ENCODE peak calls at places on chromosomes 11 and 22, in nine cellular contexts. N is stomach; W is chondrocyte; Q is AG10803; U is hippocampal formation; V is stimulated activated CD4-positive, alpha-beta T cell treated with anti-CD3 and anti-CD28 coated beads, Interleukin-2, amount 100 ng/mL, for 48 hours; R is MV-4-11; C is pulmonary artery endothelial cell; M is bronchial epithelial cell. P is an unnamed sample.

GRCh38 chr22:20857838-20858614 is 585 bp downstream of the PI4KA start:
- DNase-seq in N (peak), W (peak), Q (peak), U (peak), V (peak), R (peak), C (peak), M (peak), P (peak)

GRCh38 chr22:41352058-41352457 is 29.7 kb upstream of the TEF start:
- DNase-seq in N (no peak), W (no peak), Q (peak), U (no peak), V (no peak), R (peak), C (no peak), M (peak), P (no peak)

GRCh38 chr22:43811777-43812148 is 342 bp downstream of the EFCAB6 start:
- DNase-seq in N (no peak), W (no peak), Q (peak), U (no peak), V (no peak), R (no peak), C (no peak), M (peak), P (no peak)

GRCh38 chr22:46810856-46811786 is 48.7 kb downstream of the TBC1D22A start:
- DNase-seq in N (peak), W (no peak), Q (no peak), U (no peak), V (no peak), R (no peak), C (no peak), M (no peak), P (no peak)

GRCh38 chr11:116981216-116981887 is 116.9 kb downstream of the SIK3 start:
- DNase-seq in N (no peak), W (no peak), Q (peak), U (no peak), V (no peak), R (peak), C (no peak), M (no peak), P (no peak)

GRCh38 chr11:121669422-121669821 is 216.7 kb upstream of the SORL1-AS1 start:
- DNase-seq in N (no peak), W (no peak), Q (no peak), U (no peak), V (no peak), R (no peak), C (no peak), M (no peak), P (no peak)

GRCh38 chr11:103927535-103927934 is 108.9 kb upstream of the DDI1 start:
- DNase-seq in N (no peak), W (no peak), Q (peak), U (no peak), V (no peak), R (peak), C (no peak), M (peak), P (no peak)

GRCh38 chr11:116446542-116446941 is 326.2 kb downstream of the BUD13 start:
- DNase-seq in N (no peak), W (no peak), Q (no peak), U (no peak), V (no peak), R (no peak), C (no peak), M (no peak), P (no peak)

GRCh38 chr22:25137577-25138525 is 61.8 kb upstream of the CRYBB3 start:
- DNase-seq in N (peak), W (no peak), Q (no peak), U (no peak), V (no peak), R (no peak), C (no peak), M (peak), P (no peak)

GRCh38 chr22:44939451-44939850 is 70.4 kb downstream of the PHF21B start:
- DNase-seq in N (no peak), W (no peak), Q (no peak), U (no peak), V (no peak), R (no peak), C (no peak), M (no peak), P (no peak)

GRCh38 chr11:11476499-11476898 is 123.4 kb upstream of the CSNK2A3 start:
- DNase-seq in N (no peak), W (no peak), Q (no peak), U (no peak), V (no peak), R (no peak), C (no peak), M (peak), P (no peak)

GRCh38 chr11:68038718-68039525 is at the start of gene TCIRG1:
- DNase-seq in N (peak), W (peak), Q (peak), U (peak), V (peak), R (peak), C (peak), M (peak), P (peak)

GRCh38 chr11:77127969-77128691 is at the start of gene MYO7A:
- DNase-seq in N (peak), W (peak), Q (no peak), U (peak), V (no peak), R (no peak), C (no peak), M (no peak), P (no peak)

GRCh38 chr22:35575116-35575748 is 34.6 kb downstream of the RASD2 start:
- DNase-seq in N (no peak), W (no peak), Q (no peak), U (no peak), V (no peak), R (no peak), C (no peak), M (no peak), P (no peak)

GRCh38 chr22:40922484-40923303 is 28.5 kb upstream of the RBX1 start:
- DNase-seq in N (no peak), W (no peak), Q (peak), U (no peak), V (peak), R (peak), C (peak), M (peak), P (peak)

GRCh38 chr11:548700-549603 is 11.6 kb downstream of the LMNTD2 start:
- DNase-seq in N (no peak), W (no peak), Q (no peak), U (no peak), V (no peak), R (no peak), C (no peak), M (no peak), P (no peak)

GRCh38 chr11:30990625-30991348 is 378.8 kb downstream of the DCDC1 start:
- DNase-seq in N (no peak), W (no peak), Q (no peak), U (no peak), V (no peak), R (no peak), C (no peak), M (no peak), P (no peak)

GRCh38 chr11:11422291-11423128 is 69.5 kb upstream of the CSNK2A3 start:
- DNase-seq in N (peak), W (no peak), Q (no peak), U (no peak), V (no peak), R (no peak), C (no peak), M (peak), P (no peak)

GRCh38 chr22:24460418-24461089 is 33.2 kb downstream of the ADORA2A start:
- DNase-seq in N (no peak), W (no peak), Q (no peak), U (no peak), V (no peak), R (peak), C (no peak), M (no peak), P (no peak)

GRCh38 chr11:45649544-45650165 is 15.8 kb downstream of the CHST1 start:
- DNase-seq in N (no peak), W (no peak), Q (no peak), U (no peak), V (no peak), R (no peak), C (no peak), M (no peak), P (no peak)

GRCh38 chr11:86106916-86107315 is 38.0 kb upstream of the PICALM start:
- DNase-seq in N (no peak), W (no peak), Q (peak), U (no peak), V (no peak), R (no peak), C (no peak), M (no peak), P (no peak)

GRCh38 chr11:3093281-3094191 is 36.3 kb upstream of the CARS1 start:
- DNase-seq in N (peak), W (peak), Q (no peak), U (no peak), V (no peak), R (peak), C (no peak), M (no peak), P (no peak)

GRCh38 chr22:46581580-46582244 is 38.5 kb upstream of the GRAMD4 start:
- DNase-seq in N (no peak), W (peak), Q (no peak), U (no peak), V (no peak), R (no peak), C (no peak), M (no peak), P (no peak)

GRCh38 chr11:66891849-66892660 is 35.2 kb downstream of the LRFN4 start:
- DNase-seq in N (peak), W (no peak), Q (peak), U (no peak), V (peak), R (peak), C (peak), M (peak), P (peak)

GRCh38 chr22:35842954-35843353 is 125.3 kb downstream of the APOL5 start:
- DNase-seq in N (no peak), W (no peak), Q (peak), U (no peak), V (no peak), R (peak), C (no peak), M (peak), P (no peak)

GRCh38 chr11:112345708-112346107 is 85.0 kb upstream of the PLET1 start:
- DNase-seq in N (no peak), W (no peak), Q (no peak), U (no peak), V (no peak), R (no peak), C (no peak), M (no peak), P (no peak)

GRCh38 chr11:32113200-32113599 is 22.3 kb downstream of the RCN1 start:
- DNase-seq in N (no peak), W (no peak), Q (no peak), U (no peak), V (no peak), R (no peak), C (no peak), M (peak), P (no peak)

GRCh38 chr11:86559311-86559945 is 113.0 kb downstream of the ME3 start:
- DNase-seq in N (no peak), W (no peak), Q (peak), U (no peak), V (no peak), R (no peak), C (peak), M (peak), P (no peak)

GRCh38 chr22:43823353-43823908 is 11.3 kb upstream of the EFCAB6 start:
- DNase-seq in N (peak), W (no peak), Q (no peak), U (no peak), V (no peak), R (no peak), C (no peak), M (peak), P (peak)

GRCh38 chr22:20060700-20061480 is 19.2 kb upstream of the DGCR8 start:
- DNase-seq in N (no peak), W (no peak), Q (no peak), U (no peak), V (no peak), R (no peak), C (no peak), M (no peak), P (no peak)

GRCh38 chr22:29689872-29690213 is 30.0 kb upstream of the CABP7 start:
- DNase-seq in N (peak), W (no peak), Q (peak), U (peak), V (peak), R (no peak), C (no peak), M (peak), P (no peak)

GRCh38 chr11:57571631-57572030 is 4.2 kb upstream of the UBE2L6 start:
- DNase-seq in N (no peak), W (no peak), Q (no peak), U (no peak), V (no peak), R (peak), C (no peak), M (no peak), P (no peak)

GRCh38 chr11:101363706-101364275 is 220.0 kb downstream of the TRPC6 start:
- DNase-seq in N (no peak), W (no peak), Q (no peak), U (no peak), V (no peak), R (no peak), C (no peak), M (no peak), P (no peak)

P was measured in GM12891.